ENCODE peak calls at places on chromosomes 16 and 17, in nine cellular contexts. One of them, this sample, is unnamed.

GRCh38 chr17:1985093-1985492 is 40.0 kb downstream of the RTN4RL1 start:
- DNase-seq in endothelial cell: no peak
- DNase-seq in occipital lobe: no peak
- DNase-seq in transverse colon: no peak
- DNase-seq in GM10248: no peak
- DNase-seq in Peyer's patch: no peak
- DNase-seq in KBM-7: no peak
- DNase-seq in nephron progenitor cell: no peak
- DNase-seq in iPS-NIHi11: no peak
- DNase-seq in this sample: no peak

GRCh38 chr16:69399361-69399760 is 13.6 kb upstream of the TERF2 start:
- DNase-seq in endothelial cell: no peak
- DNase-seq in occipital lobe: no peak
- DNase-seq in transverse colon: no peak
- DNase-seq in GM10248: no peak
- DNase-seq in Peyer's patch: no peak
- DNase-seq in KBM-7: no peak
- DNase-seq in nephron progenitor cell: no peak
- DNase-seq in iPS-NIHi11: no peak
- DNase-seq in this sample: no peak

GRCh38 chr17:40086150-40087044 is 14.0 kb downstream of the NR1D1 start:
- DNase-seq in endothelial cell: peak; percentile 78
- DNase-seq in occipital lobe: no peak
- DNase-seq in transverse colon: peak; percentile 69
- DNase-seq in GM10248: peak; percentile 79
- DNase-seq in Peyer's patch: peak; percentile 69
- DNase-seq in KBM-7: peak; percentile 50
- DNase-seq in nephron progenitor cell: peak; percentile 74
- DNase-seq in iPS-NIHi11: peak; percentile 91
- DNase-seq in this sample: peak; percentile 97

GRCh38 chr16:86702824-86703588 is 124.7 kb downstream of the FOXL1 start:
- DNase-seq in endothelial cell: no peak
- DNase-seq in occipital lobe: no peak
- DNase-seq in transverse colon: no peak
- DNase-seq in GM10248: no peak
- DNase-seq in Peyer's patch: no peak
- DNase-seq in KBM-7: no peak
- DNase-seq in nephron progenitor cell: no peak
- DNase-seq in iPS-NIHi11: no peak
- DNase-seq in this sample: no peak

GRCh38 chr17:79657861-79658810 is 47.3 kb upstream of the RBFOX3 start:
- DNase-seq in endothelial cell: no peak
- DNase-seq in occipital lobe: no peak
- DNase-seq in transverse colon: no peak
- DNase-seq in GM10248: no peak
- DNase-seq in Peyer's patch: no peak
- DNase-seq in KBM-7: no peak
- DNase-seq in nephron progenitor cell: no peak
- DNase-seq in iPS-NIHi11: peak; percentile 4
- DNase-seq in this sample: peak; percentile 20

GRCh38 chr17:67139784-67140665 is 95.7 kb downstream of the CACNG1 start:
- DNase-seq in endothelial cell: no peak
- DNase-seq in occipital lobe: no peak
- DNase-seq in transverse colon: no peak
- DNase-seq in GM10248: no peak
- DNase-seq in Peyer's patch: no peak
- DNase-seq in KBM-7: peak; percentile 20
- DNase-seq in nephron progenitor cell: no peak
- DNase-seq in iPS-NIHi11: peak; percentile 29
- DNase-seq in this sample: peak; percentile 9

GRCh38 chr17:77869665-77870132 is 88.8 kb upstream of the TNRC6C start:
- DNase-seq in endothelial cell: no peak
- DNase-seq in occipital lobe: no peak
- DNase-seq in transverse colon: peak; percentile 51
- DNase-seq in GM10248: peak; percentile 78
- DNase-seq in Peyer's patch: peak; percentile 86
- DNase-seq in KBM-7: no peak
- DNase-seq in nephron progenitor cell: no peak
- DNase-seq in iPS-NIHi11: no peak
- DNase-seq in this sample: no peak

GRCh38 chr17:40809721-40810421 is 10.1 kb upstream of the KRT28 start:
- DNase-seq in endothelial cell: no peak
- DNase-seq in occipital lobe: no peak
- DNase-seq in transverse colon: no peak
- DNase-seq in GM10248: no peak
- DNase-seq in Peyer's patch: no peak
- DNase-seq in KBM-7: no peak
- DNase-seq in nephron progenitor cell: no peak
- DNase-seq in iPS-NIHi11: no peak
- DNase-seq in this sample: no peak

GRCh38 chr17:82301916-82302497 is 15.4 kb downstream of the CD7 start:
- DNase-seq in endothelial cell: no peak
- DNase-seq in occipital lobe: no peak
- DNase-seq in transverse colon: peak; percentile 47
- DNase-seq in GM10248: peak; percentile 84
- DNase-seq in Peyer's patch: peak; percentile 76
- DNase-seq in KBM-7: peak; percentile 43
- DNase-seq in nephron progenitor cell: no peak
- DNase-seq in iPS-NIHi11: no peak
- DNase-seq in this sample: peak; percentile 61

GRCh38 chr16:71626858-71627213 is 852 bp downstream of the MARVELD3 start:
- DNase-seq in endothelial cell: no peak
- DNase-seq in occipital lobe: no peak
- DNase-seq in transverse colon: peak; percentile 91
- DNase-seq in GM10248: no peak
- DNase-seq in Peyer's patch: no peak
- DNase-seq in KBM-7: no peak
- DNase-seq in nephron progenitor cell: no peak
- DNase-seq in iPS-NIHi11: peak; percentile 73
- DNase-seq in this sample: peak; percentile 92

GRCh38 chr17:49496866-49497146 is 1.7 kb downstream of the NGFR start:
- DNase-seq in endothelial cell: no peak
- DNase-seq in occipital lobe: no peak
- DNase-seq in transverse colon: no peak
- DNase-seq in GM10248: no peak
- DNase-seq in Peyer's patch: no peak
- DNase-seq in KBM-7: no peak
- DNase-seq in nephron progenitor cell: no peak
- DNase-seq in iPS-NIHi11: no peak
- DNase-seq in this sample: no peak

GRCh38 chr16:70804729-70805169 is 3.8 kb upstream of the VAC14 start:
- DNase-seq in endothelial cell: no peak
- DNase-seq in occipital lobe: no peak
- DNase-seq in transverse colon: no peak
- DNase-seq in GM10248: no peak
- DNase-seq in Peyer's patch: no peak
- DNase-seq in KBM-7: no peak
- DNase-seq in nephron progenitor cell: no peak
- DNase-seq in iPS-NIHi11: no peak
- DNase-seq in this sample: no peak

GRCh38 chr16:67885545-67885944 is 860 bp downstream of the NRN1L start:
- DNase-seq in endothelial cell: no peak
- DNase-seq in occipital lobe: no peak
- DNase-seq in transverse colon: no peak
- DNase-seq in GM10248: no peak
- DNase-seq in Peyer's patch: no peak
- DNase-seq in KBM-7: no peak
- DNase-seq in nephron progenitor cell: no peak
- DNase-seq in iPS-NIHi11: no peak
- DNase-seq in this sample: peak; percentile 77

GRCh38 chr16:4800290-4801041 is 2.0 kb downstream of the ROGDI start:
- DNase-seq in endothelial cell: peak; percentile 34
- DNase-seq in occipital lobe: peak; percentile 41
- DNase-seq in transverse colon: peak; percentile 80
- DNase-seq in GM10248: peak; percentile 65
- DNase-seq in Peyer's patch: peak; percentile 29
- DNase-seq in KBM-7: peak; percentile 72
- DNase-seq in nephron progenitor cell: peak; percentile 26
- DNase-seq in iPS-NIHi11: no peak
- DNase-seq in this sample: peak; percentile 42

GRCh38 chr17:28811594-28812135 is 30.9 kb downstream of the FAM222B start:
- DNase-seq in endothelial cell: peak; percentile 13
- DNase-seq in occipital lobe: no peak
- DNase-seq in transverse colon: peak; percentile 21
- DNase-seq in GM10248: peak; percentile 24
- DNase-seq in Peyer's patch: no peak
- DNase-seq in KBM-7: peak; percentile 44
- DNase-seq in nephron progenitor cell: no peak
- DNase-seq in iPS-NIHi11: peak; percentile 34
- DNase-seq in this sample: no peak

GRCh38 chr16:10750793-10751192 is 7.2 kb downstream of the NUBP1 start:
- DNase-seq in endothelial cell: no peak
- DNase-seq in occipital lobe: no peak
- DNase-seq in transverse colon: no peak
- DNase-seq in GM10248: no peak
- DNase-seq in Peyer's patch: no peak
- DNase-seq in KBM-7: no peak
- DNase-seq in nephron progenitor cell: no peak
- DNase-seq in iPS-NIHi11: no peak
- DNase-seq in this sample: no peak

GRCh38 chr17:50165066-50165465 is 739 bp upstream of the SGCA start:
- DNase-seq in endothelial cell: no peak
- DNase-seq in occipital lobe: no peak
- DNase-seq in transverse colon: no peak
- DNase-seq in GM10248: no peak
- DNase-seq in Peyer's patch: no peak
- DNase-seq in KBM-7: no peak
- DNase-seq in nephron progenitor cell: no peak
- DNase-seq in iPS-NIHi11: no peak
- DNase-seq in this sample: no peak

GRCh38 chr17:36850794-36851193 is 86.5 kb upstream of the LHX1 start:
- DNase-seq in endothelial cell: no peak
- DNase-seq in occipital lobe: no peak
- DNase-seq in transverse colon: no peak
- DNase-seq in GM10248: no peak
- DNase-seq in Peyer's patch: no peak
- DNase-seq in KBM-7: no peak
- DNase-seq in nephron progenitor cell: no peak
- DNase-seq in iPS-NIHi11: no peak
- DNase-seq in this sample: no peak

GRCh38 chr17:10051112-10051511 is 146.0 kb upstream of the RCVRN start:
- DNase-seq in endothelial cell: no peak
- DNase-seq in occipital lobe: no peak
- DNase-seq in transverse colon: no peak
- DNase-seq in GM10248: no peak
- DNase-seq in Peyer's patch: no peak
- DNase-seq in KBM-7: no peak
- DNase-seq in nephron progenitor cell: no peak
- DNase-seq in iPS-NIHi11: no peak
- DNase-seq in this sample: no peak

GRCh38 chr16:85067431-85067830 is 39.8 kb downstream of the KIAA0513 start:
- DNase-seq in endothelial cell: no peak
- DNase-seq in occipital lobe: no peak
- DNase-seq in transverse colon: no peak
- DNase-seq in GM10248: no peak
- DNase-seq in Peyer's patch: no peak
- DNase-seq in KBM-7: no peak
- DNase-seq in nephron progenitor cell: no peak
- DNase-seq in iPS-NIHi11: no peak
- DNase-seq in this sample: no peak

GRCh38 chr17:39668141-39668924 is at the start of gene PNMT:
- DNase-seq in endothelial cell: peak; percentile 80
- DNase-seq in occipital lobe: no peak
- DNase-seq in transverse colon: peak; percentile 81
- DNase-seq in GM10248: peak; percentile 80
- DNase-seq in Peyer's patch: peak; percentile 77
- DNase-seq in KBM-7: peak; percentile 40
- DNase-seq in nephron progenitor cell: peak; percentile 84
- DNase-seq in iPS-NIHi11: peak; percentile 85
- DNase-seq in this sample: peak; percentile 95

GRCh38 chr17:63474174-63474913 is 2.5 kb upstream of the ACE start:
- DNase-seq in endothelial cell: no peak
- DNase-seq in occipital lobe: no peak
- DNase-seq in transverse colon: peak; percentile 62
- DNase-seq in GM10248: no peak
- DNase-seq in Peyer's patch: no peak
- DNase-seq in KBM-7: no peak
- DNase-seq in nephron progenitor cell: no peak
- DNase-seq in iPS-NIHi11: no peak
- DNase-seq in this sample: no peak

GRCh38 chr17:42679492-42680330 is 1.9 kb downstream of the CCR10 start:
- DNase-seq in endothelial cell: peak; percentile 86
- DNase-seq in occipital lobe: peak; percentile 57
- DNase-seq in transverse colon: peak; percentile 85
- DNase-seq in GM10248: peak; percentile 81
- DNase-seq in Peyer's patch: peak; percentile 72
- DNase-seq in KBM-7: peak; percentile 85
- DNase-seq in nephron progenitor cell: peak; percentile 83
- DNase-seq in iPS-NIHi11: peak; percentile 76
- DNase-seq in this sample: peak; percentile 91

GRCh38 chr17:33967608-33968349 is 287.3 kb upstream of the CCL2 start:
- DNase-seq in endothelial cell: no peak
- DNase-seq in occipital lobe: no peak
- DNase-seq in transverse colon: no peak
- DNase-seq in GM10248: no peak
- DNase-seq in Peyer's patch: no peak
- DNase-seq in KBM-7: no peak
- DNase-seq in nephron progenitor cell: no peak
- DNase-seq in iPS-NIHi11: no peak
- DNase-seq in this sample: no peak

GRCh38 chr17:46890638-46891037 is 32.3 kb upstream of the GOSR2 start:
- DNase-seq in endothelial cell: no peak
- DNase-seq in occipital lobe: no peak
- DNase-seq in transverse colon: no peak
- DNase-seq in GM10248: no peak
- DNase-seq in Peyer's patch: no peak
- DNase-seq in KBM-7: no peak
- DNase-seq in nephron progenitor cell: no peak
- DNase-seq in iPS-NIHi11: no peak
- DNase-seq in this sample: no peak

GRCh38 chr17:17685775-17686291 is 4.6 kb downstream of the RAI1 start:
- DNase-seq in endothelial cell: no peak
- DNase-seq in occipital lobe: no peak
- DNase-seq in transverse colon: peak; percentile 79
- DNase-seq in GM10248: no peak
- DNase-seq in Peyer's patch: no peak
- DNase-seq in KBM-7: peak; percentile 34
- DNase-seq in nephron progenitor cell: no peak
- DNase-seq in iPS-NIHi11: no peak
- DNase-seq in this sample: peak; percentile 61

GRCh38 chr17:81018044-81018802 is 16.7 kb upstream of the BAIAP2 start:
- DNase-seq in endothelial cell: no peak
- DNase-seq in occipital lobe: no peak
- DNase-seq in transverse colon: peak; percentile 43
- DNase-seq in GM10248: no peak
- DNase-seq in Peyer's patch: peak; percentile 42
- DNase-seq in KBM-7: peak; percentile 96
- DNase-seq in nephron progenitor cell: no peak
- DNase-seq in iPS-NIHi11: no peak
- DNase-seq in this sample: peak; percentile 42

GRCh38 chr16:80735846-80736245 is 68.6 kb downstream of the CDYL2 start:
- DNase-seq in endothelial cell: no peak
- DNase-seq in occipital lobe: no peak
- DNase-seq in transverse colon: no peak
- DNase-seq in GM10248: no peak
- DNase-seq in Peyer's patch: no peak
- DNase-seq in KBM-7: no peak
- DNase-seq in nephron progenitor cell: no peak
- DNase-seq in iPS-NIHi11: no peak
- DNase-seq in this sample: no peak